ENCODE peak calls at places on chromosomes 16 and 17, in eight cellular contexts. One of them, this sample, is unnamed.

GRCh38 chr17:60766778-60767190 is 89.1 kb downstream of the BCAS3 start:
- DNase-seq in caudate nucleus: no peak
- DNase-seq in lower leg skin: no peak
- DNase-seq in dorsolateral prefrontal cortex: no peak
- DNase-seq in iris pigment epithelial cell: no peak
- DNase-seq in HTR-8/SVneo: no peak
- DNase-seq in activated T-helper 1 cell treated with Interleukin-2 at 50 U/mL for 16 hours: peak
- DNase-seq in H9: peak
- DNase-seq in this sample: no peak

GRCh38 chr17:78748730-78749317 is 33.2 kb downstream of the CYTH1 start:
- DNase-seq in dorsolateral prefrontal cortex: no peak
- DNase-seq in activated T-helper 1 cell treated with Interleukin-2 at 50 U/mL for 16 hours: peak
- DNase-seq in iris pigment epithelial cell: peak
- DNase-seq in caudate nucleus: no peak
- DNase-seq in H9: no peak
- DNase-seq in HTR-8/SVneo: no peak
- DNase-seq in lower leg skin: peak
- DNase-seq in this sample: no peak

GRCh38 chr17:37568350-37569053 is 40.7 kb downstream of the SYNRG start:
- DNase-seq in lower leg skin: no peak
- DNase-seq in caudate nucleus: no peak
- DNase-seq in activated T-helper 1 cell treated with Interleukin-2 at 50 U/mL for 16 hours: no peak
- DNase-seq in H9: no peak
- DNase-seq in dorsolateral prefrontal cortex: no peak
- DNase-seq in HTR-8/SVneo: no peak
- DNase-seq in iris pigment epithelial cell: no peak
- DNase-seq in this sample: no peak

GRCh38 chr16:7246578-7246977 is 86.1 kb upstream of the RBFOX1 start:
- DNase-seq in iris pigment epithelial cell: no peak
- DNase-seq in lower leg skin: no peak
- DNase-seq in dorsolateral prefrontal cortex: no peak
- DNase-seq in caudate nucleus: no peak
- DNase-seq in HTR-8/SVneo: no peak
- DNase-seq in activated T-helper 1 cell treated with Interleukin-2 at 50 U/mL for 16 hours: no peak
- DNase-seq in H9: peak
- DNase-seq in this sample: no peak

GRCh38 chr16:79317521-79317920 is 283.0 kb downstream of the MAF start:
- DNase-seq in caudate nucleus: no peak
- DNase-seq in lower leg skin: no peak
- DNase-seq in H9: no peak
- DNase-seq in activated T-helper 1 cell treated with Interleukin-2 at 50 U/mL for 16 hours: no peak
- DNase-seq in dorsolateral prefrontal cortex: no peak
- DNase-seq in HTR-8/SVneo: no peak
- DNase-seq in iris pigment epithelial cell: no peak
- DNase-seq in this sample: no peak

GRCh38 chr17:28381141-28381825 is 9.8 kb downstream of the SARM1 start:
- DNase-seq in H9: peak
- DNase-seq in caudate nucleus: no peak
- DNase-seq in lower leg skin: no peak
- DNase-seq in HTR-8/SVneo: no peak
- DNase-seq in dorsolateral prefrontal cortex: no peak
- DNase-seq in iris pigment epithelial cell: no peak
- DNase-seq in activated T-helper 1 cell treated with Interleukin-2 at 50 U/mL for 16 hours: no peak
- DNase-seq in this sample: peak

GRCh38 chr17:83189013-83189672 is 109.7 kb downstream of the METRNL start:
- DNase-seq in H9: no peak
- DNase-seq in lower leg skin: peak
- DNase-seq in activated T-helper 1 cell treated with Interleukin-2 at 50 U/mL for 16 hours: no peak
- DNase-seq in iris pigment epithelial cell: no peak
- DNase-seq in dorsolateral prefrontal cortex: no peak
- DNase-seq in caudate nucleus: no peak
- DNase-seq in HTR-8/SVneo: no peak
- DNase-seq in this sample: no peak

GRCh38 chr17:42274273-42274542 is 2.0 kb downstream of the STAT5B start:
- DNase-seq in iris pigment epithelial cell: no peak
- DNase-seq in lower leg skin: no peak
- DNase-seq in HTR-8/SVneo: no peak
- DNase-seq in caudate nucleus: no peak
- DNase-seq in dorsolateral prefrontal cortex: no peak
- DNase-seq in activated T-helper 1 cell treated with Interleukin-2 at 50 U/mL for 16 hours: no peak
- DNase-seq in H9: no peak
- DNase-seq in this sample: no peak

GRCh38 chr17:31296156-31296555 is 883 bp downstream of the OMG start:
- DNase-seq in caudate nucleus: no peak
- DNase-seq in HTR-8/SVneo: no peak
- DNase-seq in lower leg skin: no peak
- DNase-seq in dorsolateral prefrontal cortex: no peak
- DNase-seq in activated T-helper 1 cell treated with Interleukin-2 at 50 U/mL for 16 hours: no peak
- DNase-seq in H9: no peak
- DNase-seq in iris pigment epithelial cell: no peak
- DNase-seq in this sample: no peak

GRCh38 chr17:1452836-1453235 is 3.2 kb downstream of the CRK start:
- DNase-seq in lower leg skin: no peak
- DNase-seq in H9: no peak
- DNase-seq in iris pigment epithelial cell: no peak
- DNase-seq in dorsolateral prefrontal cortex: no peak
- DNase-seq in activated T-helper 1 cell treated with Interleukin-2 at 50 U/mL for 16 hours: no peak
- DNase-seq in HTR-8/SVneo: no peak
- DNase-seq in caudate nucleus: no peak
- DNase-seq in this sample: no peak

GRCh38 chr16:3651461-3652372 is 2.8 kb upstream of the DNASE1 start:
- DNase-seq in caudate nucleus: no peak
- DNase-seq in iris pigment epithelial cell: no peak
- DNase-seq in dorsolateral prefrontal cortex: peak
- DNase-seq in lower leg skin: no peak
- DNase-seq in H9: no peak
- DNase-seq in HTR-8/SVneo: no peak
- DNase-seq in activated T-helper 1 cell treated with Interleukin-2 at 50 U/mL for 16 hours: no peak
- DNase-seq in this sample: no peak

GRCh38 chr17:80152057-80152831 is 5.3 kb upstream of the EIF4A3 start:
- DNase-seq in caudate nucleus: no peak
- DNase-seq in dorsolateral prefrontal cortex: no peak
- DNase-seq in H9: no peak
- DNase-seq in lower leg skin: no peak
- DNase-seq in iris pigment epithelial cell: peak
- DNase-seq in activated T-helper 1 cell treated with Interleukin-2 at 50 U/mL for 16 hours: no peak
- DNase-seq in HTR-8/SVneo: no peak
- DNase-seq in this sample: no peak